ENCODE peak calls at places on chromosomes 6 and 20, in seven cellular contexts. I is cardiac muscle cell, S is fibroblast of lung, R is esophagus squamous epithelium, U is astrocyte of the spinal cord, K is brain microvascular endothelial cell, H is fibroblast of mammary gland. V is an unnamed sample.

GRCh38 chr6:9621276-9621675 is 793.6 kb downstream of the TFAP2A start:
- DNase-seq in R (no peak), U (no peak), K (no peak), I (no peak), H (peak; percentile 2), S (no peak), V (no peak)

GRCh38 chr20:40197744-40198143 is 491.3 kb downstream of the MAFB start:
- DNase-seq in R (no peak), S (peak; percentile 1), H (no peak), K (peak; percentile 24), I (peak; percentile 11), U (peak; percentile 45), V (no peak)

GRCh38 chr6:107108201-107108890 is 7.0 kb downstream of the BEND3 start:
- DNase-seq in U (peak; percentile 19), S (no peak), K (peak; percentile 55), R (no peak), I (no peak), H (no peak), V (no peak)

GRCh38 chr6:88730602-88731001 is 232.8 kb downstream of the RNGTT start:
- DNase-seq in K (peak; percentile 84), I (peak; percentile 29), S (no peak), H (peak; percentile 36), U (peak; percentile 67), R (no peak), V (no peak)

GRCh38 chr20:41050361-41051019 is 21.9 kb downstream of the TOP1 start:
- DNase-seq in R (no peak), K (no peak), U (peak; percentile 47), S (peak; percentile 49), I (peak; percentile 84), H (peak; percentile 33), V (no peak)

GRCh38 chr20:10281911-10282310 is 63.3 kb downstream of the SNAP25 start:
- DNase-seq in I (no peak), U (no peak), H (no peak), R (no peak), S (no peak), K (no peak), V (no peak)

GRCh38 chr6:35049885-35050284 is 91.3 kb downstream of the TCP11 start:
- DNase-seq in I (peak; percentile 79), U (peak; percentile 82), H (peak; percentile 77), R (no peak), S (peak; percentile 94), K (peak; percentile 61), V (no peak)

GRCh38 chr20:23586735-23587525 is 18.6 kb upstream of the CST9L start:
- DNase-seq in S (no peak), H (no peak), K (no peak), U (no peak), I (no peak), R (no peak), V (no peak)

GRCh38 chr6:56954389-56955170 is at the start of gene BEND6:
- DNase-seq in H (peak; percentile 83), R (no peak), K (peak; percentile 64), S (peak; percentile 82), I (peak; percentile 88), U (peak; percentile 85), V (peak; percentile 72)

GRCh38 chr20:60789399-60789798 is 462.7 kb upstream of the CDH4 start:
- DNase-seq in H (no peak), I (no peak), S (no peak), K (no peak), U (no peak), R (no peak), V (no peak)

GRCh38 chr20:50172347-50173013 is 18.1 kb upstream of the CEBPB start:
- DNase-seq in I (peak; percentile 83), U (peak; percentile 60), S (peak; percentile 80), K (peak; percentile 61), R (no peak), H (peak; percentile 77), V (peak; percentile 51)

GRCh38 chr6:45898941-45899682 is 116.5 kb downstream of the CLIC5 start:
- DNase-seq in I (no peak), U (no peak), K (no peak), H (peak; percentile 70), S (no peak), R (no peak), V (no peak)

GRCh38 chr20:35463455-35464300 is 8.3 kb downstream of the CEP250 start:
- DNase-seq in I (peak; percentile 81), U (peak; percentile 73), R (no peak), H (peak; percentile 78), K (peak; percentile 59), S (peak; percentile 82), V (peak; percentile 69)

GRCh38 chr6:90464507-90464906 is 122.4 kb downstream of the MAP3K7 start:
- DNase-seq in H (no peak), K (no peak), I (no peak), R (no peak), S (no peak), U (no peak), V (no peak)

DNA sequence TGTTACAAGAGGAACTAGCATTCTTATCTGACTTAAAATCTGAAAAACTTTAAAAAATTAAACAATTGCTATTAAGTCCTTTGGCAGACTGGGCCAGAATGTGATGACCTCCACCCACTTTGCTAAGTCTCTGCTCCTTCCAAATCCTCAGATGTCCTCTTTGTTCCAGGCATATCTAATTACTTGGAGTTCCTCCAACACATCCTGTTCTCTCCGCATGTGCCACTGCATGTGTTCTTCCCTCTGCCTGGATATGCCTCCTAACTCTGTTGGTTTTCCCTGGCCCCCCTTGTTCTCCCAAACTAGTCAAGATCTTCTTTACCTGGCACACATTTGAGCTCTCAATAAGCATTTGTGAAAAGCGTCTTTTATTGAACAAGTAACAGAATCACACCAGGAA is 23.1 kb downstream of the ELOVL2 start:
- DNase-seq in K (no peak), H (peak; percentile 16), S (no peak), I (no peak), U (no peak), R (no peak), V (no peak)
- TF ChIP-seq CTCF in K (no peak), H (no peak), S (no peak), I (no peak), U (no peak), R (no peak), V (no peak)

GRCh38 chr6:151690303-151690702 is 117.2 kb upstream of the ESR1 start:
- DNase-seq in U (no peak), I (peak; percentile 27), K (no peak), S (no peak), R (no peak), H (peak; percentile 57), V (no peak)
- TF ChIP-seq CTCF in U (no peak), I (no peak), K (no peak), S (no peak), R (no peak), H (peak; percentile 20), V (no peak)

DNA sequence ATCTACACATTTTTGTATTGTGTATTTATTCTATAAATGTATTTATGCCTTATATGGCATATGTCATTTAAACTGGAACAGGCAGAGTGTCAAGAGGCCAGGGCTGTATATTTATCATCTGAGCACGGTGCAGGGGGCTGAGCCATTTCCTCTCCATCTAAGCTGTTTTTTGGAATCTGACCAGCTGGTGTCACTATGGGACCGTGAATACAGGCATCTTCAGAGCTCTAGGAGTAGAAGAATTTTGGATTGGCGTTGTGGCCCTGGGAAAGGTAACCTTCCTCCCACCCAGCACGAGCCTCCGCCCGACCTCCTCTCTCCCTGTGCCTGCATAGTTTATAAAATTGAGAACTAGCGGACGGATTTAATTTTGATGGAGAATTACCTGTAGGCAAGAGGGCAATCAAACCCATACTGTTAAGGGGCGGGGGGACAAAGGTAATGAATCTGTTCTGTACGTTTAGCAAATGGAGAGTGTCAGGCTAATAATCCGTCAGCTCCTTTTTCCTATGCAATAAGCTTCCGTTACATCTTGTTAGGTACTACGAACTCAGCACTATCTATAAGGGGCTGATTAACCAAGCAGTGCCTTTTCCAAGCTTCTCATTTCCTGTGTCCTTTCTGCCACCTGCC is 29.0 kb upstream of the EEF1E1 start:
- DNase-seq in H (peak; percentile 71), S (peak; percentile 74), R (no peak), I (peak; percentile 76), K (peak; percentile 66), U (peak; percentile 64), V (peak; percentile 37)
- TF ChIP-seq CTCF in H (peak; percentile 59), S (peak; percentile 67), R (no peak), I (peak; percentile 64), K (peak; percentile 74), U (peak; percentile 61), V (peak; percentile 52)

GRCh38 chr20:44701116-44701865 is 13.9 kb upstream of the CCN5 start:
- DNase-seq in I (peak; percentile 57), H (peak; percentile 63), R (no peak), U (no peak), S (peak; percentile 74), K (no peak), V (no peak)
- TF ChIP-seq CTCF in I (no peak), H (no peak), R (no peak), U (no peak), S (no peak), K (no peak), V (no peak)

V was measured in GM13976.